ENCODE peak calls at places on chromosomes 2 and 18, in four cellular contexts. N is activated CD4-positive, alpha-beta T cell treated with anti-CD3 and anti-CD28 coated beads, Interleukin-2, amount 50 U/mL, for 1 hour; B is NCI-H2029 treated with DMSO at 0.1 percent for 48 hours; G is NCI-H460. P is an unnamed sample.

GRCh38 chr2:3108105-3108504 is 269.5 kb downstream of the EIPR1 start:
- DNase-seq in N (no peak), B (no peak), G (no peak), P (peak)

GRCh38 chr2:193966590-193966989 is 1690.4 kb upstream of the SLC39A10 start:
- DNase-seq in N (no peak), B (no peak), G (peak), P (no peak)

GRCh38 chr18:79682896-79683625 is 3.5 kb downstream of the CTDP1 start:
- DNase-seq in N (peak), B (no peak), G (no peak), P (no peak)

GRCh38 chr2:215904101-215904500 is 109.2 kb downstream of the MREG start:
- DNase-seq in N (no peak), B (no peak), G (no peak), P (no peak)

GRCh38 chr2:120762341-120763061 is 26.8 kb downstream of the GLI2 start:
- DNase-seq in N (no peak), B (no peak), G (no peak), P (no peak)

GRCh38 chr2:1051075-1051474 is 100.4 kb downstream of the SNTG2 start:
- DNase-seq in N (no peak), B (no peak), G (peak), P (no peak)

GRCh38 chr2:103139628-103140268 is 377.9 kb downstream of the TMEM182 start:
- DNase-seq in N (no peak), B (no peak), G (no peak), P (no peak)

GRCh38 chr2:43258547-43259156 is 32.2 kb upstream of the ZFP36L2 start:
- DNase-seq in N (no peak), B (no peak), G (no peak), P (no peak)

GRCh38 chr2:202161106-202161836 is 77.1 kb downstream of the SUMO1 start:
- DNase-seq in N (no peak), B (no peak), G (no peak), P (no peak)

GRCh38 chr2:65067806-65068553 is 11.8 kb downstream of the CEP68 start:
- DNase-seq in N (no peak), B (no peak), G (no peak), P (no peak)

GRCh38 chr18:37711990-37712389 is 146.4 kb upstream of the CELF4 start:
- DNase-seq in N (no peak), B (no peak), G (no peak), P (no peak)

GRCh38 chr2:42449163-42450087 is 44.4 kb downstream of the KCNG3 start:
- DNase-seq in N (no peak), B (no peak), G (no peak), P (no peak)

GRCh38 chr2:27520316-27520715 is 23.7 kb downstream of the GCKR start:
- DNase-seq in N (no peak), B (no peak), G (no peak), P (no peak)

GRCh38 chr2:49928541-49928940 is 774.2 kb upstream of the FSHR start:
- DNase-seq in N (no peak), B (no peak), G (no peak), P (no peak)

GRCh38 chr2:66698879-66699278 is 264.0 kb downstream of the MEIS1 start:
- DNase-seq in N (no peak), B (no peak), G (no peak), P (no peak)

GRCh38 chr2:188076149-188077056 is 215.3 kb upstream of the GULP1 start:
- DNase-seq in N (no peak), B (no peak), G (no peak), P (no peak)

GRCh38 chr2:86002375-86002774 is 103.3 kb downstream of the POLR1A start:
- DNase-seq in N (no peak), B (no peak), G (no peak), P (no peak)

GRCh38 chr2:177900091-177900490 is 172.5 kb downstream of the PDE11A start:
- DNase-seq in N (no peak), B (no peak), G (no peak), P (no peak)

GRCh38 chr2:203596183-203596582 is 61.1 kb upstream of the RAPH1 start:
- DNase-seq in N (no peak), B (no peak), G (no peak), P (no peak)

GRCh38 chr2:237650455-237650850 is 23.1 kb downstream of the LRRFIP1 start:
- DNase-seq in N (no peak), B (no peak), G (no peak), P (no peak)

GRCh38 chr18:31203086-31203793 is 40.6 kb upstream of the DSC1 start:
- DNase-seq in N (no peak), B (no peak), G (no peak), P (no peak)

GRCh38 chr2:112679484-112679883 is 33.7 kb downstream of the SLC20A1 start:
- DNase-seq in N (no peak), B (no peak), G (no peak), P (no peak)

GRCh38 chr2:99808801-99809200 is 319.0 kb upstream of the REV1 start:
- DNase-seq in N (no peak), B (no peak), G (no peak), P (no peak)

GRCh38 chr18:46502444-46502843 is 154.6 kb downstream of the LOXHD1 start:
- DNase-seq in N (no peak), B (no peak), G (peak), P (no peak)

GRCh38 chr2:238921681-238922319 is 73.9 kb downstream of the TWIST2 start:
- DNase-seq in N (no peak), B (no peak), G (no peak), P (no peak)

GRCh38 chr2:62306751-62307468 is 111.0 kb downstream of the B3GNT2 start:
- DNase-seq in N (no peak), B (peak), G (no peak), P (no peak)

GRCh38 chr18:70380915-70381896 is 92.4 kb downstream of the SOCS6 start:
- DNase-seq in N (no peak), B (no peak), G (peak), P (no peak)